ENCODE peak calls at places on chromosomes 12 and 14, in ten cellular contexts. One of them, this sample, is unnamed.

GRCh38 chr14:64707661-64708060 is 3.4 kb downstream of the PLEKHG3 start:
- DNase-seq in WTC11: no peak
- DNase-seq in GM12878: no peak
- DNase-seq in cardiac fibroblast: peak
- DNase-seq in activated B cell treated with CpG ODN at 0.5 μM for 24 hours: no peak
- DNase-seq in left ventricle myocardium inferior: no peak
- DNase-seq in chondrocyte: no peak
- DNase-seq in sigmoid colon: peak
- DNase-seq in esophagus squamous epithelium: no peak
- DNase-seq in brain microvascular endothelial cell: peak
- DNase-seq in this sample: peak

GRCh38 chr12:12794686-12795085 is 9.2 kb downstream of the APOLD1 start:
- DNase-seq in WTC11: no peak
- DNase-seq in GM12878: no peak
- DNase-seq in cardiac fibroblast: no peak
- DNase-seq in activated B cell treated with CpG ODN at 0.5 μM for 24 hours: no peak
- DNase-seq in left ventricle myocardium inferior: no peak
- DNase-seq in chondrocyte: no peak
- DNase-seq in sigmoid colon: no peak
- DNase-seq in esophagus squamous epithelium: no peak
- DNase-seq in brain microvascular endothelial cell: no peak
- DNase-seq in this sample: no peak

GRCh38 chr12:132638541-132639408 is 20.2 kb downstream of the P2RX2 start:
- DNase-seq in WTC11: peak
- DNase-seq in GM12878: no peak
- DNase-seq in cardiac fibroblast: peak
- DNase-seq in activated B cell treated with CpG ODN at 0.5 μM for 24 hours: no peak
- DNase-seq in left ventricle myocardium inferior: no peak
- DNase-seq in chondrocyte: no peak
- DNase-seq in sigmoid colon: no peak
- DNase-seq in esophagus squamous epithelium: no peak
- DNase-seq in brain microvascular endothelial cell: peak
- DNase-seq in this sample: peak

GRCh38 chr12:93912086-93912733 is 235.0 kb downstream of the CRADD start:
- DNase-seq in WTC11: no peak
- DNase-seq in GM12878: no peak
- DNase-seq in cardiac fibroblast: peak
- DNase-seq in activated B cell treated with CpG ODN at 0.5 μM for 24 hours: no peak
- DNase-seq in left ventricle myocardium inferior: no peak
- DNase-seq in chondrocyte: no peak
- DNase-seq in sigmoid colon: no peak
- DNase-seq in esophagus squamous epithelium: no peak
- DNase-seq in brain microvascular endothelial cell: no peak
- DNase-seq in this sample: no peak

GRCh38 chr12:25200703-25201102 is 5.7 kb downstream of the ETFRF1 start:
- DNase-seq in WTC11: no peak
- DNase-seq in GM12878: no peak
- DNase-seq in cardiac fibroblast: peak
- DNase-seq in activated B cell treated with CpG ODN at 0.5 μM for 24 hours: no peak
- DNase-seq in left ventricle myocardium inferior: no peak
- DNase-seq in chondrocyte: no peak
- DNase-seq in sigmoid colon: no peak
- DNase-seq in esophagus squamous epithelium: no peak
- DNase-seq in brain microvascular endothelial cell: peak
- DNase-seq in this sample: peak

GRCh38 chr14:60946773-60947172 is 34.1 kb downstream of the TRMT5 start:
- DNase-seq in WTC11: no peak
- DNase-seq in GM12878: no peak
- DNase-seq in cardiac fibroblast: no peak
- DNase-seq in activated B cell treated with CpG ODN at 0.5 μM for 24 hours: no peak
- DNase-seq in left ventricle myocardium inferior: no peak
- DNase-seq in chondrocyte: no peak
- DNase-seq in sigmoid colon: no peak
- DNase-seq in esophagus squamous epithelium: no peak
- DNase-seq in brain microvascular endothelial cell: no peak
- DNase-seq in this sample: no peak

GRCh38 chr12:122886851-122887816 is 8.8 kb downstream of the VPS37B start:
- DNase-seq in WTC11: no peak
- DNase-seq in GM12878: peak
- DNase-seq in cardiac fibroblast: no peak
- DNase-seq in activated B cell treated with CpG ODN at 0.5 μM for 24 hours: no peak
- DNase-seq in left ventricle myocardium inferior: no peak
- DNase-seq in chondrocyte: no peak
- DNase-seq in sigmoid colon: no peak
- DNase-seq in esophagus squamous epithelium: no peak
- DNase-seq in brain microvascular endothelial cell: no peak
- DNase-seq in this sample: peak

GRCh38 chr12:59874781-59875180 is 279.0 kb downstream of the SLC16A7 start:
- DNase-seq in WTC11: no peak
- DNase-seq in GM12878: no peak
- DNase-seq in cardiac fibroblast: no peak
- DNase-seq in activated B cell treated with CpG ODN at 0.5 μM for 24 hours: no peak
- DNase-seq in left ventricle myocardium inferior: no peak
- DNase-seq in chondrocyte: no peak
- DNase-seq in sigmoid colon: no peak
- DNase-seq in esophagus squamous epithelium: no peak
- DNase-seq in brain microvascular endothelial cell: no peak
- DNase-seq in this sample: no peak

GRCh38 chr14:98576463-98576862 is 695.5 kb downstream of the BCL11B start:
- DNase-seq in WTC11: no peak
- DNase-seq in GM12878: no peak
- DNase-seq in cardiac fibroblast: no peak
- DNase-seq in activated B cell treated with CpG ODN at 0.5 μM for 24 hours: no peak
- DNase-seq in left ventricle myocardium inferior: no peak
- DNase-seq in chondrocyte: no peak
- DNase-seq in sigmoid colon: no peak
- DNase-seq in esophagus squamous epithelium: no peak
- DNase-seq in brain microvascular endothelial cell: no peak
- DNase-seq in this sample: no peak

GRCh38 chr12:76719171-76719631 is 44.7 kb upstream of the ZDHHC17 start:
- DNase-seq in WTC11: no peak
- DNase-seq in GM12878: no peak
- DNase-seq in cardiac fibroblast: peak
- DNase-seq in activated B cell treated with CpG ODN at 0.5 μM for 24 hours: no peak
- DNase-seq in left ventricle myocardium inferior: no peak
- DNase-seq in chondrocyte: no peak
- DNase-seq in sigmoid colon: no peak
- DNase-seq in esophagus squamous epithelium: no peak
- DNase-seq in brain microvascular endothelial cell: no peak
- DNase-seq in this sample: peak

GRCh38 chr12:108518101-108518715 is 3.1 kb downstream of the FICD start:
- DNase-seq in WTC11: no peak
- DNase-seq in GM12878: no peak
- DNase-seq in cardiac fibroblast: no peak
- DNase-seq in activated B cell treated with CpG ODN at 0.5 μM for 24 hours: no peak
- DNase-seq in left ventricle myocardium inferior: no peak
- DNase-seq in chondrocyte: no peak
- DNase-seq in sigmoid colon: no peak
- DNase-seq in esophagus squamous epithelium: no peak
- DNase-seq in brain microvascular endothelial cell: no peak
- DNase-seq in this sample: no peak

GRCh38 chr12:108518716-108519496 is 3.8 kb downstream of the FICD start:
- DNase-seq in WTC11: no peak
- DNase-seq in GM12878: no peak
- DNase-seq in cardiac fibroblast: no peak
- DNase-seq in activated B cell treated with CpG ODN at 0.5 μM for 24 hours: no peak
- DNase-seq in left ventricle myocardium inferior: no peak
- DNase-seq in chondrocyte: no peak
- DNase-seq in sigmoid colon: no peak
- DNase-seq in esophagus squamous epithelium: no peak
- DNase-seq in brain microvascular endothelial cell: no peak
- DNase-seq in this sample: no peak

GRCh38 chr12:108516511-108517275 is 1.6 kb downstream of the FICD start:
- DNase-seq in WTC11: no peak
- DNase-seq in GM12878: no peak
- DNase-seq in cardiac fibroblast: no peak
- DNase-seq in activated B cell treated with CpG ODN at 0.5 μM for 24 hours: no peak
- DNase-seq in left ventricle myocardium inferior: no peak
- DNase-seq in chondrocyte: no peak
- DNase-seq in sigmoid colon: no peak
- DNase-seq in esophagus squamous epithelium: no peak
- DNase-seq in brain microvascular endothelial cell: no peak
- DNase-seq in this sample: no peak

GRCh38 chr12:108517288-108518100 is 2.4 kb downstream of the FICD start:
- DNase-seq in WTC11: no peak
- DNase-seq in GM12878: no peak
- DNase-seq in cardiac fibroblast: no peak
- DNase-seq in activated B cell treated with CpG ODN at 0.5 μM for 24 hours: no peak
- DNase-seq in left ventricle myocardium inferior: no peak
- DNase-seq in chondrocyte: no peak
- DNase-seq in sigmoid colon: no peak
- DNase-seq in esophagus squamous epithelium: no peak
- DNase-seq in brain microvascular endothelial cell: no peak
- DNase-seq in this sample: no peak

GRCh38 chr12:108519558-108519957 is 4.5 kb downstream of the FICD start:
- DNase-seq in WTC11: peak
- DNase-seq in GM12878: no peak
- DNase-seq in cardiac fibroblast: no peak
- DNase-seq in activated B cell treated with CpG ODN at 0.5 μM for 24 hours: no peak
- DNase-seq in left ventricle myocardium inferior: no peak
- DNase-seq in chondrocyte: no peak
- DNase-seq in sigmoid colon: no peak
- DNase-seq in esophagus squamous epithelium: no peak
- DNase-seq in brain microvascular endothelial cell: no peak
- DNase-seq in this sample: no peak
- TF ChIP-seq CTCF in WTC11: no peak
- TF ChIP-seq CTCF in GM12878: peak
- TF ChIP-seq CTCF in cardiac fibroblast: no peak
- TF ChIP-seq CTCF in activated B cell treated with CpG ODN at 0.5 μM for 24 hours: no peak
- TF ChIP-seq CTCF in left ventricle myocardium inferior: no peak
- TF ChIP-seq CTCF in chondrocyte: peak
- TF ChIP-seq CTCF in sigmoid colon: no peak
- TF ChIP-seq CTCF in esophagus squamous epithelium: no peak
- TF ChIP-seq CTCF in brain microvascular endothelial cell: peak
- TF ChIP-seq CTCF in this sample: peak

DNA sequence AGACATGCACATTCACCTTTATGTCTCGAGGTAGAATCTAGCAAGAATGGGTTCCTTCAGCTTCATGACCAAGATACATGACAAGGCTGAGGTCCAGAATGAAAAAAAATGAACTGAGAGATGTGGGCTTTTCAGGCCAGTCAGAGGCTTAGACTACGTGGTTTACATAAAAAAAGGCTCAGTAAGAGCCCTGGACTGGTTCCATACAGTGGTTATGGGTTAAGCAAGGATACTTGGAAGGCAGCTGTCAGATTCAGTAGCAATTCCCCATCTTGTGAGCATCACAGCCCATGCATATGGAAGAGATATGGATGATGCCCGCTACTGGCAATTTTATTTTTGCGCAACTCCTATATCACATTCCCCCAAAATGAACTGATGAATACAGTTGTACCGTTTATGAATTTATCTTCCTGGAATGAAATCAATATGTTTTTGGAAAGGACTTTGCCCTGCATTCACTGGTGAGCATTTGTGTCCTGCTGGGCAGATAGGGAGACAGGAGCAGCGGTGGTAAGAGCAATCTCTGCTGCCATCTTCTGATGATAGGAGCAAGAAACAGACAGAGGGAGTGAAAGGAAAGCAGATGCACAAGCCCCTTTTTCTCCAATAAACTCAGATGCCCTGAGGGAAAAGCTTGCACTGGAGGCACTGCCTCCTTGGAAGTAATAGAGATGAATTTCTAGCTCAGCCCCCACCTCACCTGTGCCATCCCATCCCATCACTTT is 280.4 kb downstream of the GALC start:
- DNase-seq in WTC11: no peak
- DNase-seq in GM12878: no peak
- DNase-seq in cardiac fibroblast: no peak
- DNase-seq in activated B cell treated with CpG ODN at 0.5 μM for 24 hours: no peak
- DNase-seq in left ventricle myocardium inferior: no peak
- DNase-seq in chondrocyte: no peak
- DNase-seq in sigmoid colon: no peak
- DNase-seq in esophagus squamous epithelium: no peak
- DNase-seq in brain microvascular endothelial cell: no peak
- DNase-seq in this sample: no peak
- TF ChIP-seq CTCF in WTC11: no peak
- TF ChIP-seq CTCF in GM12878: no peak
- TF ChIP-seq CTCF in cardiac fibroblast: no peak
- TF ChIP-seq CTCF in activated B cell treated with CpG ODN at 0.5 μM for 24 hours: no peak
- TF ChIP-seq CTCF in left ventricle myocardium inferior: no peak
- TF ChIP-seq CTCF in chondrocyte: no peak
- TF ChIP-seq CTCF in sigmoid colon: no peak
- TF ChIP-seq CTCF in esophagus squamous epithelium: no peak
- TF ChIP-seq CTCF in brain microvascular endothelial cell: no peak
- TF ChIP-seq CTCF in this sample: no peak

DNA sequence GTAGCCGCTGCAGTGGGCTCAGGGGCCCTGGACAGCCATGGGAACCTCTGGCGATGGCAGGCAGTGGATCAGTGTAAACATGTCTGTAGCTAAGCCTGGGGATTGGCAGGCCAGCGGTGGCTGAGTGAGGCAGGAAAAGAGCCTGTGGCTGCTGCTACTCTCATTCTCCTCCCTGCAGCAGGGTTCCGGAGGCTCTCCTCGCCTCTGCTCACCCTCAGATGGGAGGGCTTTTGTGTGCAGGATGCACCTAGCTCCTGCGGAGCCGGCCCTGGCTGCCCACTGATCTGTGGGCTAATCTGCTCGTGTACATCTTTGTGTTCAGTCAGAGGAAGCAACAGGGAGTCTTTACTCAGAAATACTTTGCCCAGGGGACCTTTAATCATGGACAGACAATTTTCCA is 59.5 kb downstream of the GALNT8 start:
- DNase-seq in WTC11: no peak
- DNase-seq in GM12878: no peak
- DNase-seq in cardiac fibroblast: no peak
- DNase-seq in activated B cell treated with CpG ODN at 0.5 μM for 24 hours: no peak
- DNase-seq in left ventricle myocardium inferior: no peak
- DNase-seq in chondrocyte: no peak
- DNase-seq in sigmoid colon: no peak
- DNase-seq in esophagus squamous epithelium: no peak
- DNase-seq in brain microvascular endothelial cell: no peak
- DNase-seq in this sample: no peak
- TF ChIP-seq CTCF in WTC11: no peak
- TF ChIP-seq CTCF in GM12878: no peak
- TF ChIP-seq CTCF in cardiac fibroblast: no peak
- TF ChIP-seq CTCF in activated B cell treated with CpG ODN at 0.5 μM for 24 hours: no peak
- TF ChIP-seq CTCF in left ventricle myocardium inferior: no peak
- TF ChIP-seq CTCF in chondrocyte: no peak
- TF ChIP-seq CTCF in sigmoid colon: no peak
- TF ChIP-seq CTCF in esophagus squamous epithelium: no peak
- TF ChIP-seq CTCF in brain microvascular endothelial cell: no peak
- TF ChIP-seq CTCF in this sample: no peak

DNA sequence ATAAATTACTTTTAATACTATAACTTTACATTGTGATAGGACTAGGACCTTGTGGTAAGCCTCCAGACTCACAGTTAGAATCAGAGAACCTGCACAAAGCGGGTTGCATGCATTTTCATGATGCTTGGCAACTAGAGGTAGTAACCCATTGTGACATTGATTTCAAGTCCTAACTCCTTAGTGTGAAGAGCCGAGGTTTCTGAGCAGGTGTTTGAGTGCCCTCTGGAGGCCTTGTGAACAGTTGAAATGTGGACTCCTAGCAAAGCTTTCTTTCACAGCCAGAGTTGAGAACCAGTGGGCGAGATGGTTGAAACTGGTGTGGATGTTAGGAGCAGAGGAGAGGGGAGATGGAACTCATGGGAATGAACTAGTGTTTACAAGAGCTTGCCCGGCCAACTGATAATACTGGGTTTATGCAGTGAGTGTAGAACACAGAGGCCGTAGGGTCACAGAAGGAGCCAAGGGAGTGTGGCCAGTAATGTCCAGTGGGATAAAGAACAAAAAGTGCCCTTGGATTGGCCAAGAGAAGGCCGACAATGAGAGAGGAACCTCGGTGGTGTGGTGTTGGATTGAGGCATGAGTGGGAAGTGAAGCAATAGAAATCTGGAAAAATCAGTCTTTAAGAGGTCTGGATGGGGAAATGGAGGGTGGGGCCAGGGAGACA is 10.9 kb downstream of the ZNF664 start:
- DNase-seq in WTC11: peak
- DNase-seq in GM12878: no peak
- DNase-seq in cardiac fibroblast: peak
- DNase-seq in activated B cell treated with CpG ODN at 0.5 μM for 24 hours: no peak
- DNase-seq in left ventricle myocardium inferior: no peak
- DNase-seq in chondrocyte: no peak
- DNase-seq in sigmoid colon: no peak
- DNase-seq in esophagus squamous epithelium: no peak
- DNase-seq in brain microvascular endothelial cell: peak
- DNase-seq in this sample: peak
- TF ChIP-seq CTCF in WTC11: peak
- TF ChIP-seq CTCF in GM12878: peak
- TF ChIP-seq CTCF in cardiac fibroblast: peak
- TF ChIP-seq CTCF in activated B cell treated with CpG ODN at 0.5 μM for 24 hours: no peak
- TF ChIP-seq CTCF in left ventricle myocardium inferior: peak
- TF ChIP-seq CTCF in chondrocyte: peak
- TF ChIP-seq CTCF in sigmoid colon: no peak
- TF ChIP-seq CTCF in esophagus squamous epithelium: peak
- TF ChIP-seq CTCF in brain microvascular endothelial cell: peak
- TF ChIP-seq CTCF in this sample: peak